ENCODE peak calls at places on chromosomes 2 and 18, in ten cellular contexts. O, A, G, S, X, N, F, Q, T and D are unnamed samples.
A peak's percentile ranks its signal among the peaks of the same experiment; 100 is the strongest.

GRCh38 chr2:107258538-107258937 is 372.6 kb upstream of the ST6GAL2 start:
- DNase-seq in O (no peak), A (peak; percentile 24), G (no peak), S (no peak), X (no peak), N (no peak), F (no peak), Q (no peak), T (no peak), D (no peak)

GRCh38 chr2:55899881-55900280 is 23.7 kb downstream of the EFEMP1 start:
- DNase-seq in O (no peak), A (no peak), G (no peak), S (peak; percentile 86), X (no peak), N (peak; percentile 54), F (no peak), Q (no peak), T (no peak), D (no peak)

GRCh38 chr2:217807753-217808152 is 195.0 kb downstream of the TNS1 start:
- DNase-seq in O (no peak), A (no peak), G (no peak), S (no peak), X (no peak), N (no peak), F (no peak), Q (no peak), T (no peak), D (no peak)

GRCh38 chr18:56374005-56374655 is 264.3 kb downstream of the TXNL1 start:
- DNase-seq in O (no peak), A (no peak), G (no peak), S (peak; percentile 34), X (no peak), N (peak; percentile 33), F (no peak), Q (no peak), T (no peak), D (peak; percentile 11)

GRCh38 chr2:95311821-95312542 is 14.8 kb downstream of the KCNIP3 start:
- DNase-seq in O (no peak), A (no peak), G (no peak), S (no peak), X (no peak), N (no peak), F (no peak), Q (no peak), T (no peak), D (no peak)

GRCh38 chr2:108805032-108805431 is 18.5 kb downstream of the CCDC138 start:
- DNase-seq in O (no peak), A (no peak), G (no peak), S (no peak), X (no peak), N (no peak), F (no peak), Q (no peak), T (no peak), D (no peak)

GRCh38 chr2:198045227-198045626 is 240.8 kb downstream of the PLCL1 start:
- DNase-seq in O (no peak), A (no peak), G (no peak), S (no peak), X (no peak), N (no peak), F (no peak), Q (no peak), T (no peak), D (no peak)

GRCh38 chr18:71630686-71631085 is 913.5 kb downstream of the CBLN2 start:
- DNase-seq in O (no peak), A (no peak), G (no peak), S (peak; percentile 31), X (no peak), N (peak; percentile 34), F (no peak), Q (no peak), T (no peak), D (peak; percentile 27)

GRCh38 chr2:219028996-219029828 is 12.1 kb downstream of the CFAP65 start:
- DNase-seq in O (no peak), A (no peak), G (no peak), S (no peak), X (no peak), N (no peak), F (no peak), Q (no peak), T (no peak), D (no peak)

GRCh38 chr2:53268626-53269025 is 499.0 kb upstream of the CHAC2 start:
- DNase-seq in O (no peak), A (no peak), G (no peak), S (no peak), X (no peak), N (no peak), F (no peak), Q (no peak), T (no peak), D (no peak)

GRCh38 chr2:8508766-8509165 is 173.1 kb upstream of the ID2 start:
- DNase-seq in O (no peak), A (no peak), G (no peak), S (no peak), X (no peak), N (no peak), F (no peak), Q (no peak), T (no peak), D (no peak)

GRCh38 chr2:60861736-60862135 is 19.6 kb upstream of the REL start:
- DNase-seq in O (no peak), A (no peak), G (no peak), S (no peak), X (no peak), N (no peak), F (no peak), Q (no peak), T (no peak), D (no peak)

GRCh38 chr2:177393381-177393780 is 808 bp downstream of the AGPS start:
- DNase-seq in O (no peak), A (peak; percentile 14), G (peak; percentile 4), S (no peak), X (no peak), N (peak; percentile 29), F (no peak), Q (no peak), T (no peak), D (no peak)

GRCh38 chr2:43196773-43197567 is 29.4 kb downstream of the ZFP36L2 start:
- DNase-seq in O (no peak), A (no peak), G (no peak), S (no peak), X (no peak), N (no peak), F (no peak), Q (no peak), T (no peak), D (no peak)

GRCh38 chr2:181790716-181791649 is 100.5 kb upstream of the ITPRID2 start:
- DNase-seq in O (peak; percentile 56), A (peak; percentile 94), G (no peak), S (peak; percentile 81), X (no peak), N (peak; percentile 98), F (no peak), Q (no peak), T (no peak), D (peak; percentile 92)

GRCh38 chr2:101948625-101949150 is 43.1 kb upstream of the IL1R2 start:
- DNase-seq in O (no peak), A (no peak), G (no peak), S (no peak), X (no peak), N (no peak), F (no peak), Q (no peak), T (no peak), D (no peak)
- TF ChIP-seq CTCF in O (no peak), A (no peak), G (no peak), S (no peak), X (no peak), N (no peak), F (no peak), Q (no peak), T (no peak), D (no peak)

DNA sequence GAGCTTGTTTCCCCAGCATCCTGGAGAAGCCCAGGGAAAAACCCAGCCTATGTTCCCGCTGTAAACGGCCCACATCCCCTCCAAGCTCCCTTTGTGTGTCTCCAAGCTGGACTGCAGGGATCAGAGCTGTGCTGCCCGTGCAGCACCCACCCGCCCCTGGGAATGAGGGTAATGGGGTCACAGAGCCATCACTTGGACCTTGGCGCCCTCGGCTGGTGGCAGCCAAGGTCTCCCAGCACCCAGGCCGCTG is 670 bp upstream of the INPP5D start:
- DNase-seq in O (no peak), A (no peak), G (no peak), S (no peak), X (no peak), N (no peak), F (peak; percentile 44), Q (no peak), T (no peak), D (no peak)
- TF ChIP-seq CTCF in O (peak; percentile 53), A (no peak), G (no peak), S (no peak), X (no peak), N (no peak), F (no peak), Q (no peak), T (no peak), D (no peak)

DNA sequence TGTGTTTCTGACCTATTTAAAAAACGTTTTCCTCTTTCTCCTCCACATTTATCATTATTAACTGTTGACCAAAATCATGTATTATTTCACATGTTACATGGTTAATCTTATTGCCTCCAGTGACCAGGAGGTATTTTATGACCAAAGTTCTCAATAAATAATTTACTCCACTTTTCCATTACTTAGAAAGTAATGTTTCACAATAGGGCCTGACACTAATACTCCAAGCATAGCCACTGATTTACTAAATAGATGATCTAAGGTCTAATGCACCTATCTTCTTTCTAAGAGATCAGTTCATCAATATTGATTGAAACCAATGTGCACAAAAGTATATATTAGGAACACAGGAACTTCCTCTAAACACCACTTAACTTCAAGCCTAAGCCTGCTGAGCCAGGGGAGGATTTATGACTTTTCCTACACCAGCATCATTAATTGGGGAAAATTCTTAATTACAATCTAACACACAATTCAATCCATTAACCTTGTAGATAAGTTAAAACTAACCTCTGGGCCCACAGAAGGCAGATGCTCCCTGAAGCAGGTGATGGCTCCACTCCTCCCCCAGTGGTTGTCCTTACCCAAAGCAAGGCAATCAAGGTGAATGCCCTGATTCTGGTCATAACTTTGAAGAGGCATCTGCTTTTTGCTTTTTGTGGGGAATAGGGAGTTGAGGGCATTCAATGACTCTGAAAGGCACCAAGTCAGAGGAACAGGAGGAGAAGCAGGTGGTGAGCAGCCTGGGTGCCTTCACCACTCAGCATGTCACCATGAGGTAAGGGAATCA is 33.9 kb downstream of the RBMS1 start:
- DNase-seq in O (no peak), A (no peak), G (no peak), S (no peak), X (no peak), N (no peak), F (no peak), Q (no peak), T (no peak), D (no peak)
- TF ChIP-seq CTCF in O (no peak), A (no peak), G (no peak), S (no peak), X (no peak), N (no peak), F (no peak), Q (no peak), T (no peak), D (no peak)

DNA sequence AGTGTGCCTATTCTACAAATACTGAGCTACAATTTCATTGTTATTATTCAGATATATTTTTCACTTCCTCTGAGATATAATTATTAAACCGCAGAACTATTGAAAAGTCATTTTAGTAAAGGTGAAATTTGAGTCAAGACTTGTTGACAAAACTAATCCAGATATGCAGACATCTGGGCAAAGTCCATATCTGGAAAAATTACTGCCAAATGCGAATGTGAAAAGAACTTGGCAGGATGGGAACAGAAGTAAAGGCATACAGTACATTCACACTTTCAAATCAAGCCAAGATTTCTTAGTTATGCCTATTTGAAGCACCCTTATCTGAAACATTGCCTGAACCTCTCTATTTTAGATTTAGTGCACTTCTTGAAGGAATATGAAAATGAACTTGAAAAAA is 923.6 kb downstream of the CCDC85A start:
- DNase-seq in O (no peak), A (no peak), G (no peak), S (no peak), X (peak; percentile 35), N (no peak), F (no peak), Q (no peak), T (no peak), D (no peak)
- TF ChIP-seq CTCF in O (no peak), A (no peak), G (no peak), S (no peak), X (no peak), N (no peak), F (no peak), Q (no peak), T (no peak), D (no peak)